ENCODE peak calls at places on chromosome 2, in eight cellular contexts. V is heart right ventricle; X is osteoblast; I is heart left ventricle; T is HCT116; O is MM.1S; C is lower lobe of right lung; B is naive thymus-derived CD4-positive, alpha-beta T cell. S is an unnamed sample. For H3K9me3 and H3K27me3, the result is how much of the 10 kb centered on the place peaks cover.

GRCh38 chr2:242075163-242075562 is 205.6 kb downstream of the RTP5 start:
- DNase-seq in C (no peak), V (no peak), B (no peak), I (no peak), T (peak), O (no peak), X (no peak), S (no peak)

GRCh38 chr2:196278491-196278911 is 107.1 kb upstream of the STK17B start:
- DNase-seq in X (peak), I (no peak), C (no peak), O (no peak), T (no peak), B (no peak), V (no peak), S (no peak)

GRCh38 chr2:86274265-86274917 is 63.0 kb downstream of the REEP1 start:
- DNase-seq in B (no peak), V (no peak), O (no peak), T (peak), I (no peak), X (no peak), C (no peak), S (no peak)

GRCh38 chr2:85340034-85340892 is 12.5 kb upstream of the TGOLN2 start:
- DNase-seq in O (no peak), T (no peak), I (no peak), B (no peak), V (no peak), C (no peak), X (no peak), S (no peak)

GRCh38 chr2:10901160-10901559 is 10.6 kb upstream of the KCNF1 start:
- DNase-seq in T (peak), C (no peak), O (no peak), V (no peak), I (no peak), B (no peak), X (peak), S (no peak)

GRCh38 chr2:64844087-64844486 is 145.1 kb upstream of the SLC1A4 start:
- DNase-seq in X (no peak), V (no peak), I (no peak), B (no peak), C (no peak), T (no peak), O (no peak), S (no peak)

GRCh38 chr2:239749272-239749873 is 275.8 kb downstream of the NDUFA10 start:
- DNase-seq in I (no peak), T (no peak), O (no peak), B (no peak), X (no peak), V (no peak), C (no peak), S (no peak)

GRCh38 chr2:217371681-217372297 is 511.9 kb upstream of the TNP1 start:
- DNase-seq in O (no peak), X (no peak), B (no peak), C (no peak), T (no peak), I (no peak), V (no peak), S (no peak)

GRCh38 chr2:237264480-237265219 is 149.3 kb downstream of the COL6A3 start:
- DNase-seq in V (no peak), X (peak), C (no peak), B (no peak), I (no peak), T (no peak), O (no peak), S (no peak)

GRCh38 chr2:7709907-7710306 is 792.7 kb downstream of the RNF144A start:
- DNase-seq in B (no peak), I (peak), C (no peak), O (no peak), X (peak), V (no peak), T (no peak), S (no peak)

GRCh38 chr2:196253115-196253484 is 81.7 kb upstream of the STK17B start:
- DNase-seq in O (no peak), B (no peak), X (no peak), V (no peak), C (no peak), T (no peak), I (no peak), S (no peak)

GRCh38 chr2:207692206-207693065 is 19.0 kb upstream of the CCNYL1 start:
- DNase-seq in B (peak), X (no peak), C (peak), T (peak), V (no peak), O (no peak), I (peak), S (peak)

GRCh38 chr2:207640661-207641060 is 15.5 kb upstream of the METTL21A start:
- DNase-seq in T (no peak), C (no peak), V (no peak), O (no peak), B (no peak), I (no peak), X (no peak), S (no peak)

GRCh38 chr2:178006710-178007109 is 65.9 kb downstream of the PDE11A start:
- DNase-seq in B (no peak), T (no peak), X (no peak), I (no peak), C (no peak), V (no peak), O (no peak), S (no peak)

GRCh38 chr2:7703523-7704144 is 786.4 kb downstream of the RNF144A start:
- DNase-seq in C (no peak), O (peak), X (no peak), V (no peak), I (no peak), B (no peak), T (no peak), S (no peak)

GRCh38 chr2:28991021-28991420 is 9.9 kb downstream of the TOGARAM2 start:
- DNase-seq in B (no peak), T (no peak), X (peak), C (no peak), O (no peak), I (no peak), V (peak), S (no peak)

GRCh38 chr2:236753611-236754010 is 184.0 kb downstream of the ACKR3 start:
- DNase-seq in C (no peak), X (no peak), T (no peak), O (no peak), B (no peak), V (no peak), I (no peak), S (no peak)

GRCh38 chr2:171227066-171227782 is 66.5 kb upstream of the TLK1 start:
- DNase-seq in B (no peak), C (no peak), X (no peak), I (no peak), V (no peak), O (no peak), T (no peak), S (no peak)

GRCh38 chr2:147177449-147177848 is 667.4 kb upstream of the ACVR2A start:
- DNase-seq in B (no peak), T (no peak), C (no peak), V (no peak), O (no peak), I (no peak), X (no peak), S (no peak)

GRCh38 chr2:66984864-66985263 is 412.3 kb upstream of the ETAA1 start:
- DNase-seq in B (no peak), V (no peak), I (no peak), C (no peak), X (no peak), O (no peak), T (no peak), S (no peak)

GRCh38 chr2:84459944-84460429 is 907 bp upstream of the SUCLG1 start:
- DNase-seq in I (no peak), B (no peak), X (no peak), V (no peak), T (no peak), C (no peak), O (no peak), S (peak)

GRCh38 chr2:227456772-227457171 is 15.2 kb upstream of the AGFG1 start:
- DNase-seq in X (no peak), C (no peak), I (no peak), O (no peak), V (no peak), T (no peak), B (no peak), S (no peak)

GRCh38 chr2:129769402-129769991 is 210.0 kb upstream of the RAB6C start:
- DNase-seq in O (no peak), C (no peak), X (no peak), T (no peak), I (no peak), V (no peak), B (no peak), S (no peak)

GRCh38 chr2:33411765-33412164 is 64.7 kb upstream of the RASGRP3 start:
- DNase-seq in B (no peak), C (no peak), V (no peak), O (no peak), T (no peak), X (peak), I (no peak), S (no peak)

GRCh38 chr2:215028231-215028630 is 110.2 kb downstream of the ABCA12 start:
- DNase-seq in X (peak), B (no peak), T (no peak), V (no peak), O (no peak), I (no peak), C (no peak), S (no peak)

GRCh38 chr2:65081232-65081685 is 25.0 kb downstream of the CEP68 start:
- DNase-seq in T (no peak), I (no peak), B (peak), V (no peak), X (no peak), C (no peak), O (no peak), S (no peak)

GRCh38 chr2:237731663-237732062 is 66.9 kb upstream of the RBM44 start:
- DNase-seq in C (no peak), V (no peak), I (no peak), T (peak), O (no peak), B (no peak), X (peak), S (no peak)

GRCh38 chr2:53235836-53236582 is 531.6 kb upstream of the CHAC2 start:
- DNase-seq in B (no peak), I (no peak), T (no peak), C (no peak), V (no peak), X (no peak), O (no peak), S (no peak)

GRCh38 chr2:85801871-85802270 is 48.1 kb downstream of the ATOH8 start:
- DNase-seq in T (no peak), O (no peak), B (no peak), V (no peak), X (no peak), C (no peak), I (no peak), S (no peak)

GRCh38 chr2:31693882-31694281 is 113.1 kb upstream of the SRD5A2 start:
- DNase-seq in V (no peak), C (no peak), B (no peak), I (no peak), X (no peak), T (peak), O (no peak), S (no peak)

GRCh38 chr2:31696068-31696467 is 115.3 kb upstream of the SRD5A2 start:
- DNase-seq in V (no peak), T (no peak), I (no peak), B (no peak), C (no peak), X (no peak), O (no peak), S (no peak)

DNA sequence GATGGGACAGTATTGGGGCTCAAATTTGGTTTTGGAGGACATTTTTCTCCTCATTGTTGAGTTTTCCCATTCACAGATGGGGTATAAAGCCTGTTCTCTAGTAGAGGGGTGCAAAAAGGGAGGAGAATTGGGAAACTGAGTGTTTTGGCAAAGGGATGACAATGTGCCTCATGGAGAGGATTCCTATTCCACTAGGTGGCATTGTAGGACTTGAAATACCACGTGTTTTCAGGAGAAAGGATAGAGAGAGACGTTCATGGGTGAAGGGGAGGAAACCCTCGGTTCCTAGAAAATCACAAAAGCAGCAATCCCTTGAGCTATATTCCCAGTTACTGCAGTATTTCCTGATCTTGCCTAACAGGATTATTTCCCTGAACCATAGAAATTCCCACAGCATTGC is 113.7 kb upstream of the SRD5A2 start:
- DNase-seq in V (no peak), T (peak), O (peak), C (no peak), I (no peak), X (no peak), B (no peak), S (peak)
- H3K9me3 ChIP-seq in V (under half), T (under half), O (under half), C (under half), I (under half), X (under half), B (under half), S (under half)

DNA sequence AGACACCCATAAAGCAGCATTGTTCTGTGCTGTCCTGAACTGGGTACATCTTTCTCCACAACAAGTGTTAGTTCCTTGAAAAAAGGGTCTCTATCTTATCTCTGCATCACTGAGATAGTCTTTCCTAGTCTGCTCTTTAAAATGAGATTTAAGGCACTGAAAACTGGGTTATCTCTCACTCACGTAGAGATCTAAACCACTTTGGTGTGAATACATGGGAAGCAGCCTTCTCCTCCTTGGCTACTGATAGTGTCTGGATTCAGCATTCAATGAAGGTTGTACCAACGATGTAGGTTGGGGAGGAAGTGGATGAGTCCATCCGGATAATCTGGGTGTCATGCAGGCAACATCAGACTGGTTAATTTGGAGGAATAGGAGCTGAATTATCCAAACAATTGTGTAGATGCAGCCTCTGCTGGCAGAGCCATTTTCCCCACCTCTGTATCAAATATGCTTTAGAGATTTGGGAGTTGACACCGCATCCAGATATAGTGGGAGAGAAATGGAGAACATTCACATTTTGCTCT is 15.9 kb upstream of the SIX3 start:
- DNase-seq in O (no peak), B (no peak), I (no peak), X (no peak), T (no peak), C (no peak), V (no peak), S (no peak)
- H3K27me3 ChIP-seq in O (under half), B (under half), I (half or more), X (half or more), T (under half), C (half or more), V (half or more), S (under half)

GRCh38 chr2:132731431-132731830 is 61.4 kb upstream of the LYPD1 start:
- DNase-seq in O (no peak), V (no peak), I (no peak), C (no peak), T (no peak), X (no peak), B (no peak), S (no peak)

GRCh38 chr2:132740081-132740480 is 70.1 kb upstream of the LYPD1 start:
- DNase-seq in X (no peak), V (no peak), T (no peak), O (no peak), C (no peak), I (no peak), B (no peak), S (no peak)

GRCh38 chr2:132733119-132733518 is 63.1 kb upstream of the LYPD1 start:
- DNase-seq in V (no peak), B (no peak), C (no peak), O (no peak), T (no peak), X (no peak), I (no peak), S (no peak)

GRCh38 chr2:132741754-132742153 is 71.7 kb upstream of the LYPD1 start:
- DNase-seq in X (no peak), V (no peak), T (no peak), O (no peak), C (no peak), I (no peak), B (no peak), S (no peak)

DNA sequence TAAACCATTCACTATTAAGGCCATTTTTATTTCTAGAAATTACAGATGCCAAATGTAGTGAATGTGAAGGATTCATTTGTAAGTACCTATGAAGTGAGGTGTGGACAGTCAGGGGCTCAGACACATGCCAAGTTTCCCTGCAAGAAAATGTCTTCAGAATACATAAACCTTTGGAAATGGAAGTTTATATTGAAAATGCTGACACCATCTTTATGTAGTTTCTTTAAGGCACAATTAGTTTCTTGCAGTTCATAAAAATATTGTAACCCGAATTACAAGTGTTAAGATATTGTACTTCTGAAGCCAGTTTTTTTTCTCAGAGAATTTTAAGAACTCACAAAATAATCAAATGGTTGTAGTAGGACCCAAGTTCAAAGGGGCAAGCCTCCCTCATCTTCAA is 66.1 kb upstream of the LYPD1 start:
- DNase-seq in V (no peak), C (no peak), T (no peak), O (no peak), B (no peak), I (no peak), X (no peak), S (no peak)
- H3K9me3 ChIP-seq in V (under half), C (under half), T (under half), O (under half), B (under half), I (under half), X (under half), S (under half)

GRCh38 chr2:240798327-240798905 is 21.6 kb downstream of the KIF1A start:
- DNase-seq in B (no peak), V (no peak), X (peak), I (no peak), O (no peak), C (no peak), T (no peak), S (no peak)
- H3K27me3 ChIP-seq in B (under half), V (half or more), X (half or more), I (under half), O (half or more), C (under half), T (under half), S (under half)

DNA sequence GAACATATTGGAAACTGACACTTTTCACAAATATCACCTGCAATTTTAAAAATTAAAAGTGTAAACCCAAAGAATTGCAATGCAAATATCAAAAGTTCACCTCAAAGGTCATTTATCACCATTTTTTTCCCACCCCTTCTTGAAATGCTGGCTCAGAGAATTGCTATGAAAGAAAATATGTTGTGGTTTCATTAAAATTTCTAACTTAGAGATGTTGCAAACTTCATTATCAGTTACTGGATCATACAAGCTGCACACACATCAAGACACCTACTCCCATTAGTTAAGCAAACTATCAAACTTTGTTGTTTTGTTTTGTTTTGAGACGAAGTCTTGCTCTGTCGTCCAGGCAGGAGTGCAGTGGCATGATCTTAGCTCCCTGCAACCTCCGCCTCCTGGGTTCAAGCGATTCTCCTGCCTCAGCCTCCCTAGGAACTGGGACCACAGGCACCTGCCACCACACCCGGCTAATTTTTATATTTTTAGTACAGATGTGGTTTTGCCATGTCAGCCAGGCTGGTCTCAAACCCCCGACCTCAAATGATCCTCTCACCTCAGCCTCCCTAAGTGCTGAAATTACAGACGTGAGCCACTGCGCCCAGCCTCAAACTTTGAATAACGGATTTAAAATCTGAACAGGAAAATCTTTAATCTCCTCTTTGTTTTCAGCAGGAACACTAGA is 37.0 kb downstream of the STK39 start:
- DNase-seq in V (no peak), C (no peak), T (no peak), O (no peak), B (no peak), X (no peak), I (no peak), S (no peak)
- H3K9me3 ChIP-seq in V (under half), C (under half), T (under half), O (under half), B (under half), X (under half), I (under half), S (under half)

GRCh38 chr2:44801676-44802408 is 139.7 kb upstream of the SIX3 start:
- DNase-seq in V (no peak), O (no peak), C (no peak), T (no peak), X (no peak), B (no peak), I (no peak), S (no peak)

GRCh38 chr2:44803100-44803424 is 138.4 kb upstream of the SIX3 start:
- DNase-seq in I (no peak), T (no peak), X (no peak), O (no peak), V (no peak), C (no peak), B (no peak), S (no peak)

GRCh38 chr2:44804406-44805235 is 136.9 kb upstream of the SIX3 start:
- DNase-seq in B (no peak), I (no peak), V (no peak), C (no peak), O (no peak), X (no peak), T (no peak), S (peak)

GRCh38 chr2:44801289-44801675 is 140.2 kb upstream of the SIX3 start:
- DNase-seq in O (no peak), C (no peak), I (no peak), B (no peak), T (no peak), X (no peak), V (no peak), S (no peak)

DNA sequence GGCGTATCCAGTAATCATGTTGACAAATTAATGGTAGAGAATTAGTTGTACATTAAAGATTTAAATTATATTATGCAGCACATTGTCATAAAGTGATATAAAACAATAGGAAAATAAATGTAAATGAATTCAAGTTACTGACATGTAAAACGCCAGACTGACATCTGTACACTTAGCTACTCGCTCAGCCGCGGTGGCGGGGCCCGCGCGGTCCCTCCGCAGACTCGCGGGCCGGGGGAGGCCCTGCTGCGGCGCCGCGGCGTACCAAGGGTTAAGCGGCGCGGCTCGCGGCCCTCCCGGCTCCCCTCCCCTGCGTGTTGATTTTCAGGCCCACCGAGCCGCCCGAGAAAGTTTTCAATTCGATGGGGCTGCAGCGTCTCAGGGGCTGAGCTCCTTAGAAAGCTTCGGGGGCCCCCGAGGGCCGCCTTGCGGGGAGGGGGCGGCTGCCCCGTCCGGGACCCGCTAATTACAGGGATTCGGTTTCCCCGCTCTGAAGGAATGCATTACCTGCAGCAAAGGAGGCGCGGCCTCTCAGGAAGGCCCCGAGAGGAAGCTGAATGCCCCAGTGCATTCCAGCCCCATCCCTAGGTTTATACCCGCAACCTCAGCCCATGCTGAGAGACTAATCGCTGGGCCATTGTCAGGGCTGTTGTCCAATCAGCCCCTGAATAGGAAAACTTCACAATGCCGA is 138.9 kb upstream of the SIX3 start:
- DNase-seq in X (no peak), B (no peak), T (no peak), O (no peak), I (no peak), C (no peak), V (no peak), S (peak)
- H3K27me3 ChIP-seq in X (half or more), B (under half), T (under half), O (under half), I (half or more), C (half or more), V (half or more), S (under half)

GRCh38 chr2:144748443-144748842 is 228.5 kb upstream of the ZEB2 start:
- DNase-seq in T (no peak), O (no peak), I (no peak), B (no peak), X (no peak), C (no peak), V (no peak), S (no peak)
- H3K9me3 ChIP-seq in T (under half), O (under half), I (under half), B (under half), X (under half), C (under half), V (under half), S (under half)